ENCODE peak calls at places on chromosomes 3 and 15, in four cellular contexts. One of them, this sample, is unnamed.

GRCh38 chr15:81297147-81297572 is 26.8 kb downstream of the STARD5 start:
- DNase-seq in hepatocyte: no peak
- DNase-seq in AG04450: no peak
- DNase-seq in CD4-positive, alpha-beta memory T cell: no peak
- DNase-seq in this sample: no peak

GRCh38 chr15:34837246-34838016 is 42.1 kb upstream of the ACTC1 start:
- DNase-seq in hepatocyte: peak; percentile 41
- DNase-seq in AG04450: peak; percentile 68
- DNase-seq in CD4-positive, alpha-beta memory T cell: no peak
- DNase-seq in this sample: no peak

GRCh38 chr3:188452158-188452772 is 298.3 kb downstream of the LPP start:
- DNase-seq in hepatocyte: no peak
- DNase-seq in AG04450: no peak
- DNase-seq in CD4-positive, alpha-beta memory T cell: no peak
- DNase-seq in this sample: no peak

GRCh38 chr3:53820756-53821580 is 25.3 kb downstream of the CHDH start:
- DNase-seq in hepatocyte: no peak
- DNase-seq in AG04450: no peak
- DNase-seq in CD4-positive, alpha-beta memory T cell: no peak
- DNase-seq in this sample: no peak

GRCh38 chr3:81910244-81910852 is 148.9 kb upstream of the GBE1 start:
- DNase-seq in hepatocyte: peak; percentile 58
- DNase-seq in AG04450: no peak
- DNase-seq in CD4-positive, alpha-beta memory T cell: peak; percentile 6
- DNase-seq in this sample: peak; percentile 13

GRCh38 chr15:66777596-66778313 is 75.7 kb downstream of the SMAD6 start:
- DNase-seq in hepatocyte: no peak
- DNase-seq in AG04450: no peak
- DNase-seq in CD4-positive, alpha-beta memory T cell: no peak
- DNase-seq in this sample: no peak

GRCh38 chr15:63833246-63833696 is 477 bp downstream of the HERC1 start:
- DNase-seq in hepatocyte: peak; percentile 72
- DNase-seq in AG04450: no peak
- DNase-seq in CD4-positive, alpha-beta memory T cell: no peak
- DNase-seq in this sample: peak; percentile 12

GRCh38 chr15:100201376-100202280 is 140.1 kb downstream of the ADAMTS17 start:
- DNase-seq in hepatocyte: no peak
- DNase-seq in AG04450: no peak
- DNase-seq in CD4-positive, alpha-beta memory T cell: no peak
- DNase-seq in this sample: peak; percentile 39

GRCh38 chr3:194514626-194515025 is 27.8 kb upstream of the ATP13A3 start:
- DNase-seq in hepatocyte: no peak
- DNase-seq in AG04450: no peak
- DNase-seq in CD4-positive, alpha-beta memory T cell: no peak
- DNase-seq in this sample: no peak

GRCh38 chr15:39127925-39128617 is 452.8 kb upstream of the THBS1 start:
- DNase-seq in hepatocyte: peak; percentile 68
- DNase-seq in AG04450: peak; percentile 86
- DNase-seq in CD4-positive, alpha-beta memory T cell: no peak
- DNase-seq in this sample: no peak

GRCh38 chr3:80187981-80188380 is 420.2 kb upstream of the ROBO1 start:
- DNase-seq in hepatocyte: no peak
- DNase-seq in AG04450: no peak
- DNase-seq in CD4-positive, alpha-beta memory T cell: no peak
- DNase-seq in this sample: no peak

GRCh38 chr3:25982756-25983155 is 192.9 kb downstream of the OXSM start:
- DNase-seq in hepatocyte: no peak
- DNase-seq in AG04450: no peak
- DNase-seq in CD4-positive, alpha-beta memory T cell: no peak
- DNase-seq in this sample: no peak

GRCh38 chr15:70754862-70755261 is 8.5 kb downstream of the UACA start:
- DNase-seq in hepatocyte: no peak
- DNase-seq in AG04450: no peak
- DNase-seq in CD4-positive, alpha-beta memory T cell: no peak
- DNase-seq in this sample: no peak

GRCh38 chr15:70753101-70753829 is 10.1 kb downstream of the UACA start:
- DNase-seq in hepatocyte: no peak
- DNase-seq in AG04450: no peak
- DNase-seq in CD4-positive, alpha-beta memory T cell: no peak
- DNase-seq in this sample: no peak

GRCh38 chr15:70748281-70748747 is 15.0 kb downstream of the UACA start:
- DNase-seq in hepatocyte: no peak
- DNase-seq in AG04450: no peak
- DNase-seq in CD4-positive, alpha-beta memory T cell: no peak
- DNase-seq in this sample: no peak

GRCh38 chr15:70752142-70752754 is 11.1 kb downstream of the UACA start:
- DNase-seq in hepatocyte: no peak
- DNase-seq in AG04450: no peak
- DNase-seq in CD4-positive, alpha-beta memory T cell: peak; percentile 46
- DNase-seq in this sample: peak; percentile 37

DNA sequence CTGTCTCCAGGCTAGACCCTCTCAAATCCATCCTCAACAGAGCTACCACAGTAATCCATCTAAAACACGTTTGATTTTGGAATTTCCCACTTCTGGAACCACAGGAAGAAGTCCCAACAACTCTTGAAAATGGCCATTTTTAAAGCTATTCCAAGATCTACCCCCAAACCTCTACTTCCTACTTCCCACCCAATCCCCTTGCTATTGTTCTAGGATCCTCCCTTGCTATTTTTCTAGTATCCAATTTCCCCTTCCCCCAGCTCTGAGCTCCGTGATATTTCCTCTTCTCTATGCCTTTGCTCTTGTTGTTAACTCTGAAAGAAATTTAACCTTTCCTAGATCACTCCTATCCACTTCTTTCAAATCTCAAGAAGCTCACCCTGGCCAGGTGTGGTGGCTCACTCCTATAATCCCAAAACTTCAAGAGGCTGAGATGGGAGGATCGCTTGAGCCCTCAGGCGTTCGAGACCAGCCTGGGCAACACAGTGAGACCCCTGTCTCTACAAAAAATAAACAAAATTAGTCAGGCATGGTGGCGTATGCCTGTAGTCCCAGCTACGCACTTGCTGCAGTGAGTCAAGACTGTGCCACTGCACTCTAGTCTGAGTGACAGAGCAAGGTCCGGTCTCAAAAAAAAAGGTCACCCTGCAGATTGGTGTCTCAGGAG is 13.0 kb downstream of the UACA start:
- DNase-seq in hepatocyte: no peak
- DNase-seq in AG04450: no peak
- DNase-seq in CD4-positive, alpha-beta memory T cell: no peak
- DNase-seq in this sample: no peak
- H3K27me3 ChIP-seq in hepatocyte: no peaks in the 10 kb centered on the region
- H3K27me3 ChIP-seq in AG04450: no peaks in the 10 kb centered on the region
- H3K27me3 ChIP-seq in CD4-positive, alpha-beta memory T cell: no peaks in the 10 kb centered on the region
- H3K27me3 ChIP-seq in this sample: no peaks in the 10 kb centered on the region

DNA sequence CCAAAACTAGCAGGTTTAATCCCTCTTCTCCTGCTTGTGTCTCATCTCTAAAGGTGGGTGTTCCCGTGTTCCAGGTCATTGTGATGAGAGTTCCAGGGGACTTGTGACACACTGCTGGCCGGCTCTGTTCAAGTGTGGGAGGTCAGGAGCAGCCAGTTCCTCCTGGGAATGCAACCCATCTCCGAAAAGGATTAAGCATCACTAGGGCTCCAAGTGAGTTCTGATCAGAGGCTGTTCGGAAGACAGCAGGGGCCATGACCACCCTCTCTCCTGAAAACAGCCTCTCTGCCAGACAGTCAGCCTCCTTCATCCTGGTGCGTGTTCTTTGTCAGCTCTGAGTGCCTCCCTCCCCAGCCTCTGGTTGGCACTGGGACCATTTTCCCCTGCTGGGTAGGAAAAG is at the start of gene TBC1D21:
- DNase-seq in hepatocyte: no peak
- DNase-seq in AG04450: no peak
- DNase-seq in CD4-positive, alpha-beta memory T cell: no peak
- DNase-seq in this sample: no peak
- H3K27me3 ChIP-seq in hepatocyte: peaks cover 6% of the 10 kb centered on the region
- H3K27me3 ChIP-seq in AG04450: peaks cover 34% of the 10 kb centered on the region
- H3K27me3 ChIP-seq in CD4-positive, alpha-beta memory T cell: peaks cover 5% of the 10 kb centered on the region
- H3K27me3 ChIP-seq in this sample: no peaks in the 10 kb centered on the region

GRCh38 chr3:5731100-5731499 is 543.6 kb downstream of the EDEM1 start:
- DNase-seq in hepatocyte: peak; percentile 16
- DNase-seq in AG04450: no peak
- DNase-seq in CD4-positive, alpha-beta memory T cell: no peak
- DNase-seq in this sample: no peak

GRCh38 chr3:5733995-5734394 is 546.5 kb downstream of the EDEM1 start:
- DNase-seq in hepatocyte: no peak
- DNase-seq in AG04450: no peak
- DNase-seq in CD4-positive, alpha-beta memory T cell: no peak
- DNase-seq in this sample: no peak

GRCh38 chr3:5728085-5728484 is 540.6 kb downstream of the EDEM1 start:
- DNase-seq in hepatocyte: no peak
- DNase-seq in AG04450: no peak
- DNase-seq in CD4-positive, alpha-beta memory T cell: no peak
- DNase-seq in this sample: no peak

GRCh38 chr3:5729852-5730251 is 542.3 kb downstream of the EDEM1 start:
- DNase-seq in hepatocyte: no peak
- DNase-seq in AG04450: no peak
- DNase-seq in CD4-positive, alpha-beta memory T cell: no peak
- DNase-seq in this sample: no peak

GRCh38 chr3:5732081-5732480 is 544.6 kb downstream of the EDEM1 start:
- DNase-seq in hepatocyte: no peak
- DNase-seq in AG04450: no peak
- DNase-seq in CD4-positive, alpha-beta memory T cell: no peak
- DNase-seq in this sample: no peak
- H3K27me3 ChIP-seq in hepatocyte: no peaks in the 10 kb centered on the region
- H3K27me3 ChIP-seq in AG04450: no peaks in the 10 kb centered on the region
- H3K27me3 ChIP-seq in CD4-positive, alpha-beta memory T cell: no peaks in the 10 kb centered on the region
- H3K27me3 ChIP-seq in this sample: no peaks in the 10 kb centered on the region

GRCh38 chr3:11774296-11774877 is 72.3 kb downstream of the TAMM41 start:
- DNase-seq in hepatocyte: peak; percentile 75
- DNase-seq in AG04450: no peak
- DNase-seq in CD4-positive, alpha-beta memory T cell: no peak
- DNase-seq in this sample: no peak
- H3K27me3 ChIP-seq in hepatocyte: no peaks in the 10 kb centered on the region
- H3K27me3 ChIP-seq in AG04450: peaks cover 6% of the 10 kb centered on the region
- H3K27me3 ChIP-seq in CD4-positive, alpha-beta memory T cell: no peaks in the 10 kb centered on the region
- H3K27me3 ChIP-seq in this sample: no peaks in the 10 kb centered on the region

DNA sequence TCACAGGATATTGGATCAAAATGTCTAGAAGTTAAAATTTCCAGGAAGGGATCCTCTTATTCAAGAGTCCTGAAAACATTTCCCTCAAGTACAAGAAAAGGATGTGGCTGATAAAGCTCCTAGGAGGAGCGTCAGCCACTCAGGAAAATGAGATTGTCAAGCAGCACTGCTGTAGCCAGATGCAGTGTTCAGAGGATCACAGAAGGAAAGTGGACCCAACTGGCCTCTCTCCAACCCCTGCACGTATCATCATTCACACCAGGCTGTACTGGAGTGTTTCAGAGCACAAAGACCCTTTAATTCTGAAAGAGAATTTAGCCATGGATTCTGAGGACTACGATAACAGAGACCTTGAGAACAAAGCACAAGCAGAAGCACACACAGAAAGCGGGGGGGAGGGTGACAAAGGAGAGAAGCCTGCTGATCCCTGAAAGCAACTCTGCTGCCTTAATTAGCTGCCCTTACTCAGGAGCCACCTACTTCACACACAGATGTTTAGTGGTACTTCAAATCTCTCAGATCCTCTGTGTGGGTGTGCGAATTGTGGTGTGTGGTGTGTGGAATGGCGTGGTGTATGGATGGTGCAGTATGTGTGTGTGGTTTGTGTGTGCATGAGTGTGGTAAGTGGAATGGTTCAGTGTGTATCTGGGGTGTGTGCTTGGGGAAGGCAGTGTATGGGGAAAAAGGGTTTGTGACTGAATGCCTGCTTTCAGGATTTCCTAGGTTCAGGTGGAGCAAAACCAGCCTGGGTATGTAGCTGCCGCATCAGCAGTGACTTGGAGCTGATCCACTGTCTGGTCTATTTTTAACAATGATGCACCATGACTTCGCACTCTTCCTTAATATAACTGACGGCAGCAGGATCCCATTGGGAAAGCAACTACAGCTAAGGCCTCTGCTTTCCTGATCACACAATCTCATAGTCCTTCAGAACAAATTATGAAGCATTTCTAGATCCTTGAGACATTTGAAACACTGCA is 192.6 kb downstream of the RSL24D1 start:
- DNase-seq in hepatocyte: no peak
- DNase-seq in AG04450: no peak
- DNase-seq in CD4-positive, alpha-beta memory T cell: no peak
- DNase-seq in this sample: no peak
- H3K27me3 ChIP-seq in hepatocyte: no peaks in the 10 kb centered on the region
- H3K27me3 ChIP-seq in AG04450: no peaks in the 10 kb centered on the region
- H3K27me3 ChIP-seq in CD4-positive, alpha-beta memory T cell: no peaks in the 10 kb centered on the region
- H3K27me3 ChIP-seq in this sample: no peaks in the 10 kb centered on the region

GRCh38 chr15:78339559-78339958 is 594 bp upstream of the CRABP1 start:
- DNase-seq in hepatocyte: no peak
- DNase-seq in AG04450: no peak
- DNase-seq in CD4-positive, alpha-beta memory T cell: no peak
- DNase-seq in this sample: no peak

GRCh38 chr15:78343431-78343830 is 3.3 kb downstream of the CRABP1 start:
- DNase-seq in hepatocyte: no peak
- DNase-seq in AG04450: no peak
- DNase-seq in CD4-positive, alpha-beta memory T cell: no peak
- DNase-seq in this sample: no peak

GRCh38 chr15:78338756-78339155 is 1.4 kb upstream of the CRABP1 start:
- DNase-seq in hepatocyte: no peak
- DNase-seq in AG04450: no peak
- DNase-seq in CD4-positive, alpha-beta memory T cell: no peak
- DNase-seq in this sample: no peak

GRCh38 chr15:78341057-78341763 is 1.1 kb downstream of the CRABP1 start:
- DNase-seq in hepatocyte: peak; percentile 42
- DNase-seq in AG04450: no peak
- DNase-seq in CD4-positive, alpha-beta memory T cell: no peak
- DNase-seq in this sample: no peak

GRCh38 chr15:78340243-78341056 is at the start of gene CRABP1:
- DNase-seq in hepatocyte: peak; percentile 61
- DNase-seq in AG04450: no peak
- DNase-seq in CD4-positive, alpha-beta memory T cell: no peak
- DNase-seq in this sample: no peak
- H3K27me3 ChIP-seq in hepatocyte: peaks cover 60% of the 10 kb centered on the region
- H3K27me3 ChIP-seq in AG04450: peaks cover 57% of the 10 kb centered on the region
- H3K27me3 ChIP-seq in CD4-positive, alpha-beta memory T cell: peaks cover 12% of the 10 kb centered on the region
- H3K27me3 ChIP-seq in this sample: peaks cover 20% of the 10 kb centered on the region

GRCh38 chr3:71846189-71846588 is 61.2 kb upstream of the PROK2 start:
- DNase-seq in hepatocyte: no peak
- DNase-seq in AG04450: no peak
- DNase-seq in CD4-positive, alpha-beta memory T cell: no peak
- DNase-seq in this sample: no peak
- H3K27me3 ChIP-seq in hepatocyte: peaks cover 13% of the 10 kb centered on the region
- H3K27me3 ChIP-seq in AG04450: no peaks in the 10 kb centered on the region
- H3K27me3 ChIP-seq in CD4-positive, alpha-beta memory T cell: no peaks in the 10 kb centered on the region
- H3K27me3 ChIP-seq in this sample: no peaks in the 10 kb centered on the region

This sample was measured in CD8-positive, alpha-beta memory T cell.